ENCODE peak calls at places on chromosomes 7 and 10, in seven cellular contexts. G, R, I, E, B, F and U are unnamed samples.

GRCh38 chr7:2688409-2689342 is 674 bp downstream of the AMZ1 start:
- DNase-seq in B (no peak), R (no peak), E (no peak), I (no peak), F (no peak), G (no peak), U (no peak)

GRCh38 chr7:4805979-4806290 is 30.5 kb downstream of the AP5Z1 start:
- DNase-seq in F (no peak), E (no peak), B (no peak), I (no peak), R (no peak), G (no peak), U (no peak)

GRCh38 chr10:70053896-70054641 is 1.4 kb downstream of the MACROH2A2 start:
- DNase-seq in B (no peak), F (no peak), G (no peak), E (no peak), I (no peak), R (peak), U (no peak)

GRCh38 chr7:126103582-126103981 is 1149.2 kb downstream of the GRM8 start:
- DNase-seq in G (no peak), E (no peak), F (no peak), B (no peak), I (no peak), R (no peak), U (no peak)

GRCh38 chr7:131238260-131238940 is 89.3 kb upstream of the MKLN1 start:
- DNase-seq in E (no peak), I (no peak), G (no peak), R (no peak), F (no peak), B (no peak), U (no peak)

GRCh38 chr10:75612904-75613684 is 181.7 kb downstream of the LRMDA start:
- DNase-seq in R (no peak), I (no peak), E (peak), F (no peak), G (no peak), B (no peak), U (peak)

GRCh38 chr10:62475531-62475930 is 101.4 kb downstream of the ZNF365 start:
- DNase-seq in E (no peak), R (no peak), I (no peak), G (no peak), F (no peak), B (no peak), U (no peak)

GRCh38 chr7:134778941-134779740 is at the start of gene CALD1:
- DNase-seq in R (peak), E (peak), G (peak), B (peak), F (no peak), I (no peak), U (peak)

GRCh38 chr10:77563638-77564270 is 73.9 kb downstream of the KCNMA1 start:
- DNase-seq in B (no peak), R (no peak), F (no peak), G (no peak), I (no peak), E (no peak), U (no peak)

GRCh38 chr10:35043796-35044344 is 46.3 kb downstream of the CUL2 start:
- DNase-seq in G (no peak), R (no peak), F (no peak), I (no peak), B (no peak), E (peak), U (no peak)

GRCh38 chr7:73838642-73839041 is 3.7 kb downstream of the METTL27 start:
- DNase-seq in G (peak), E (no peak), R (no peak), B (no peak), I (no peak), F (no peak), U (no peak)

GRCh38 chr7:136687693-136688322 is 180.6 kb upstream of the CHRM2 start:
- DNase-seq in B (no peak), G (no peak), I (no peak), R (no peak), F (no peak), E (no peak), U (no peak)

GRCh38 chr7:117780832-117781231 is 92.4 kb downstream of the CTTNBP2 start:
- DNase-seq in B (no peak), E (no peak), F (no peak), G (no peak), R (no peak), I (no peak), U (no peak)

GRCh38 chr10:35517431-35518181 is 87.5 kb upstream of the GJD4 start:
- DNase-seq in E (no peak), G (no peak), I (no peak), B (no peak), F (no peak), R (no peak), U (peak)

GRCh38 chr10:33612551-33612950 is 278.1 kb upstream of the NRP1 start:
- DNase-seq in I (no peak), F (no peak), E (peak), R (no peak), B (no peak), G (no peak), U (peak)

GRCh38 chr10:52652431-52653220 is 120.0 kb downstream of the MBL2 start:
- DNase-seq in B (no peak), F (no peak), G (no peak), I (no peak), E (no peak), R (no peak), U (no peak)

GRCh38 chr10:45558406-45558805 is 114.2 kb downstream of the ZFAND4 start:
- DNase-seq in E (no peak), B (no peak), I (no peak), G (no peak), F (no peak), R (no peak), U (no peak)

GRCh38 chr10:133004478-133004877 is 62.1 kb upstream of the CFAP46 start:
- DNase-seq in E (no peak), R (no peak), I (no peak), G (no peak), B (no peak), F (no peak), U (no peak)

GRCh38 chr7:111159426-111159825 is 68.5 kb downstream of the LRRN3 start:
- DNase-seq in R (no peak), B (no peak), F (no peak), I (no peak), E (no peak), G (no peak), U (no peak)

GRCh38 chr10:28060031-28060607 is 61.2 kb upstream of the ODAD2 start:
- DNase-seq in B (no peak), R (no peak), I (no peak), E (no peak), G (no peak), F (no peak), U (no peak)

GRCh38 chr7:105975770-105976428 is 12.8 kb downstream of the CDHR3 start:
- DNase-seq in B (no peak), R (no peak), F (no peak), G (no peak), I (no peak), E (no peak), U (no peak)

GRCh38 chr7:81415181-81415580 is 354.7 kb downstream of the HGF start:
- DNase-seq in I (no peak), E (no peak), R (no peak), B (no peak), F (no peak), G (no peak), U (no peak)

GRCh38 chr10:60894816-60895215 is 49.2 kb downstream of the RHOBTB1 start:
- DNase-seq in F (no peak), I (no peak), E (no peak), G (no peak), R (no peak), B (no peak), U (no peak)

GRCh38 chr10:74799840-74800239 is 26.6 kb upstream of the KAT6B start:
- DNase-seq in G (no peak), B (no peak), E (peak), F (no peak), R (no peak), I (no peak), U (peak)

GRCh38 chr10:34655286-34656170 is 159.6 kb downstream of the PARD3 start:
- DNase-seq in B (peak), F (no peak), R (no peak), G (no peak), E (peak), I (no peak), U (peak)

GRCh38 chr10:102540023-102540422 is 36.3 kb downstream of the SUFU start:
- DNase-seq in B (no peak), E (peak), R (no peak), F (no peak), G (no peak), I (no peak), U (no peak)

GRCh38 chr7:27814054-27814453 is 74.1 kb downstream of the TAX1BP1 start:
- DNase-seq in G (no peak), F (no peak), R (no peak), B (no peak), E (peak), I (no peak), U (no peak)

GRCh38 chr7:29254663-29255062 is 60.1 kb downstream of the CHN2 start:
- DNase-seq in E (no peak), B (no peak), G (no peak), F (no peak), R (no peak), I (no peak), U (no peak)

GRCh38 chr10:86267286-86268195 is 99.1 kb downstream of the GRID1 start:
- DNase-seq in R (no peak), F (no peak), E (no peak), B (no peak), I (no peak), G (no peak), U (no peak)

GRCh38 chr7:110522061-110522750 is 568.7 kb upstream of the LRRN3 start:
- DNase-seq in I (no peak), E (peak), G (no peak), R (no peak), F (no peak), B (no peak), U (no peak)

GRCh38 chr7:133489906-133490305 is 237.0 kb downstream of the EXOC4 start:
- DNase-seq in F (no peak), R (no peak), E (no peak), G (no peak), B (no peak), I (no peak), U (no peak)

GRCh38 chr10:32795598-32796183 is 162.3 kb downstream of the ITGB1 start:
- DNase-seq in F (no peak), B (no peak), I (no peak), R (no peak), G (no peak), E (peak), U (no peak)

GRCh38 chr7:92790987-92791386 is 45.4 kb downstream of the CDK6 start:
- DNase-seq in B (no peak), G (no peak), F (no peak), E (no peak), I (no peak), R (no peak), U (no peak)

GRCh38 chr10:13715091-13715490 is 128.3 kb downstream of the PRPF18 start:
- DNase-seq in E (no peak), F (no peak), I (no peak), B (no peak), R (no peak), G (no peak), U (no peak)

GRCh38 chr10:12448729-12449391 is 99.5 kb downstream of the CAMK1D start:
- DNase-seq in E (peak), I (peak), F (peak), G (no peak), R (no peak), B (no peak), U (peak)

GRCh38 chr10:18713077-18713476 is 53.8 kb downstream of the ARL5B start:
- DNase-seq in I (no peak), R (no peak), B (no peak), G (no peak), E (peak), F (no peak), U (peak)

GRCh38 chr7:128726673-128727072 is 12.5 kb upstream of the CALU start:
- DNase-seq in B (no peak), I (no peak), G (no peak), E (no peak), F (no peak), R (no peak), U (no peak)

GRCh38 chr10:112213836-112214235 is 30.3 kb upstream of the GPAM start:
- DNase-seq in F (no peak), G (no peak), I (no peak), E (no peak), B (no peak), R (no peak), U (no peak)
- H3K4me3 ChIP-seq in F (no peak), G (no peak), I (no peak), E (no peak), B (no peak), R (no peak), U (no peak)

DNA sequence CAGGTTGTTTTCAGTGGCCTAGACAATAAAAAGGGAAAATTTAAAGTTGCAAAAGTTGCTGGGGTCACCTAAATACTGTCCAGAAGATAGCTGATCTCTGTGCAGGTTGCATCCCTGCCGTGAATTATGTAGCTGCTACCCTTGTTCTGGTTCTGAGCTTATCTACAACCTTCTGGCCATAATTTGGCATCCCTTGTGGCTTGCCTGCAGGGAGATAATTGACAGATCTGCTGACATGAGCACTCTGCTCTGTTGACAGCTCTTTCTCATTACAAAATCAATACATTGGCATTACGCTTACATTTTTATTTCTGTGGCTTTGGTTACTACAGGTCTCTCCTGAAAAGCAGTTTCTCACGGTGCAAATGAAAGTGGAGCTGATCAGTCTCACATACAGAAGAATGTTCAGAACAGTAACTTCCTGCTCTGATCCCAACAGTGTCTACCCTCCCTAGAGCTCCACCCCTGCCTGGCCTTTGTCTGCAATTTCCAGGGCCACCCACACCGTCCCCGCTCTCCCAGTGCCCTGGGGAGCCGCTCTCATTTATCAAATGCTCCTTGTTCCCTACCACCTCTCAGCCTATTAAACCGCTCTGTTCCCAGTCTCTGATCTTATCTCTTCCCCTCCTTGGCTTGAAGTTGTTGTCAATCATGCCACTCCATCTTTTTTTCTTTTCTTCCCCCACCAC is 29.1 kb upstream of the HECTD2 start:
- DNase-seq in B (no peak), I (no peak), E (no peak), G (no peak), F (no peak), R (no peak), U (no peak)
- H3K4me3 ChIP-seq in B (no peak), I (no peak), E (no peak), G (peak), F (no peak), R (peak), U (no peak)

GRCh38 chr7:155804897-155805825 is 7.1 kb downstream of the SHH start:
- DNase-seq in B (no peak), E (peak), F (peak), G (peak), R (peak), I (peak), U (peak)

GRCh38 chr7:155802291-155802690 is 10.0 kb downstream of the SHH start:
- DNase-seq in R (no peak), E (no peak), G (no peak), B (no peak), I (no peak), F (no peak), U (no peak)

GRCh38 chr7:155804431-155804831 is 7.8 kb downstream of the SHH start:
- DNase-seq in R (no peak), I (no peak), E (no peak), G (peak), B (no peak), F (no peak), U (no peak)

GRCh38 chr7:155802906-155803417 is 9.3 kb downstream of the SHH start:
- DNase-seq in I (no peak), E (no peak), R (no peak), G (peak), B (no peak), F (no peak), U (no peak)

GRCh38 chr7:155803418-155804376 is 8.6 kb downstream of the SHH start:
- DNase-seq in F (no peak), I (no peak), B (no peak), R (no peak), G (peak), E (no peak), U (no peak)
- H3K4me3 ChIP-seq in F (no peak), I (no peak), B (peak), R (peak), G (peak), E (peak), U (peak)

DNA sequence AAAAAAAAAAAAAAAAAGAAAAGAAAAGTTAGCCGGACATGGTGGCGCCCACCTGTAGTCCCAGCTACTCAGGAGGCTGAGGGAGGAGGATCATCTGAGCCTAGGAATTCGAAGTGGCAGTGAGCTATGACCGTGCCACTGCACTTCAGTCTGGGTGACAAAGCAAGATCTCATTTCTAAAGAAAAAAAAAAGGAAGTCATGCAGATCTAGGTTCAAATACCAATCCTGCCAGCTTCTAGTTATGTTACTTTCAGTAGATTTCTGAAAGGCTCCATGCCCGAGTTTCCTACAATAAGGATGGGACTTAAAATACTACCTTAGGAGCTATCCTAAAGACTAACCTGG is 4.5 kb downstream of the ZC3HAV1 start:
- DNase-seq in R (no peak), I (peak), E (no peak), G (no peak), F (no peak), B (no peak), U (no peak)
- H3K4me3 ChIP-seq in R (peak), I (peak), E (no peak), G (peak), F (peak), B (no peak), U (no peak)

GRCh38 chr10:123009105-123009805 is 449 bp downstream of the ACADSB start:
- DNase-seq in I (peak), E (no peak), F (peak), B (no peak), G (peak), R (peak), U (no peak)
- H3K4me3 ChIP-seq in I (peak), E (peak), F (peak), B (peak), G (peak), R (peak), U (peak)

GRCh38 chr7:94382155-94382554 is 12.5 kb upstream of the COL1A2 start:
- DNase-seq in R (no peak), B (no peak), F (no peak), E (no peak), G (no peak), I (no peak), U (no peak)
- H3K4me3 ChIP-seq in R (no peak), B (no peak), F (no peak), E (no peak), G (no peak), I (no peak), U (no peak)

DNA sequence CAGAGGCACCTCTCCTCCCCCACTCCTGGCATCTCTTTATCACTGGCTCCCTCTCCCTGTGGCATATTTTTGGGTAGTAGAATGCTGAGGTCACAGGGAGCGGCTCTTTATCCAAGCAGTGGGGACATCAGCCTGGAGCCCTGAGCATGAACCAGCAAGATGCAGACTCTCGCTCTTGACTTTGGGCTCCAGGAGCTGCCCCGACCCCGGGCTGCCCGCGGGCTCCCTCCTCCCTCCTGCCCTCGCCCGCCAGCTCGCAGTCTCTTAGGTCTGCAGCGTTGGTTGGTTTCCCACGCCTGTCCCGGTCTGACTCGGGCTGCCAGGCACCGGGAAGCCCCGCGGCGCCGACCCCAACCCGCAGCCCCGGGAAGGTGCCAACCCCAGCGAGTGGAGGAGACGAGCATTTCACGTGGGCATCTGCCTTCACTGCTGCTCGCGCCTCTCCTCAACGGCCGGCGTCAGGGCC is 1.3 kb downstream of the INSYN2A start:
- DNase-seq in E (no peak), B (no peak), G (no peak), R (peak), F (no peak), I (no peak), U (no peak)
- H3K4me3 ChIP-seq in E (peak), B (peak), G (peak), R (peak), F (no peak), I (no peak), U (peak)

GRCh38 chr10:59098811-59099452 is 77.5 kb upstream of the PHYHIPL start:
- DNase-seq in B (no peak), G (no peak), F (no peak), I (no peak), R (no peak), E (peak), U (peak)
- H3K4me3 ChIP-seq in B (no peak), G (no peak), F (no peak), I (no peak), R (no peak), E (no peak), U (no peak)